ENCODE peak calls at places on chromosomes 11 and 22, in six cellular contexts. One of them, this sample, is unnamed.

GRCh38 chr11:1728281-1728680 is 22.1 kb downstream of the IFITM10 start:
- DNase-seq in GM12891: no peak
- DNase-seq in K562: no peak
- DNase-seq in H1: no peak
- DNase-seq in HepG2: no peak
- DNase-seq in GM12878: no peak
- DNase-seq in this sample: no peak

GRCh38 chr22:27327981-27328721 is 473.4 kb downstream of the MN1 start:
- DNase-seq in GM12891: no peak
- DNase-seq in K562: no peak
- DNase-seq in H1: peak
- DNase-seq in HepG2: no peak
- DNase-seq in GM12878: no peak
- DNase-seq in this sample: no peak

GRCh38 chr11:64186205-64187165 is 514 bp downstream of the STIP1 start:
- DNase-seq in GM12891: no peak
- DNase-seq in K562: no peak
- DNase-seq in H1: no peak
- DNase-seq in HepG2: no peak
- DNase-seq in GM12878: no peak
- DNase-seq in this sample: no peak

GRCh38 chr11:63558459-63559157 is 4.6 kb downstream of the PLAAT2 start:
- DNase-seq in GM12891: no peak
- DNase-seq in K562: no peak
- DNase-seq in H1: no peak
- DNase-seq in HepG2: no peak
- DNase-seq in GM12878: no peak
- DNase-seq in this sample: no peak

GRCh38 chr11:60378359-60378758 is at the start of gene MS4A7:
- DNase-seq in GM12891: peak
- DNase-seq in K562: no peak
- DNase-seq in H1: no peak
- DNase-seq in HepG2: no peak
- DNase-seq in GM12878: peak
- DNase-seq in this sample: peak

GRCh38 chr22:25497269-25497668 is 67.2 kb upstream of the GRK3 start:
- DNase-seq in GM12891: no peak
- DNase-seq in K562: peak
- DNase-seq in H1: no peak
- DNase-seq in HepG2: no peak
- DNase-seq in GM12878: no peak
- DNase-seq in this sample: no peak

GRCh38 chr22:21444701-21445436 is 22.3 kb upstream of the TMEM191C start:
- DNase-seq in GM12891: no peak
- DNase-seq in K562: no peak
- DNase-seq in H1: peak
- DNase-seq in HepG2: no peak
- DNase-seq in GM12878: no peak
- DNase-seq in this sample: no peak

GRCh38 chr22:35124674-35125219 is 58.8 kb downstream of the ISX start:
- DNase-seq in GM12891: no peak
- DNase-seq in K562: no peak
- DNase-seq in H1: no peak
- DNase-seq in HepG2: no peak
- DNase-seq in GM12878: no peak
- DNase-seq in this sample: no peak

GRCh38 chr22:35749808-35750207 is 32.1 kb downstream of the APOL5 start:
- DNase-seq in GM12891: no peak
- DNase-seq in K562: no peak
- DNase-seq in H1: no peak
- DNase-seq in HepG2: no peak
- DNase-seq in GM12878: peak
- DNase-seq in this sample: no peak

GRCh38 chr11:76785513-76785912 is 2.4 kb downstream of the TSKU start:
- DNase-seq in GM12891: no peak
- DNase-seq in K562: no peak
- DNase-seq in H1: no peak
- DNase-seq in HepG2: no peak
- DNase-seq in GM12878: no peak
- DNase-seq in this sample: no peak

GRCh38 chr11:76781861-76782500 is 1.2 kb upstream of the TSKU start:
- DNase-seq in GM12891: no peak
- DNase-seq in K562: no peak
- DNase-seq in H1: no peak
- DNase-seq in HepG2: peak
- DNase-seq in GM12878: no peak
- DNase-seq in this sample: no peak

GRCh38 chr11:76783294-76783900 is at the start of gene TSKU:
- DNase-seq in GM12891: peak
- DNase-seq in K562: no peak
- DNase-seq in H1: peak
- DNase-seq in HepG2: no peak
- DNase-seq in GM12878: no peak
- DNase-seq in this sample: no peak

GRCh38 chr11:76782526-76783293 is 446 bp upstream of the TSKU start:
- DNase-seq in GM12891: no peak
- DNase-seq in K562: peak
- DNase-seq in H1: no peak
- DNase-seq in HepG2: peak
- DNase-seq in GM12878: no peak
- DNase-seq in this sample: peak

DNA sequence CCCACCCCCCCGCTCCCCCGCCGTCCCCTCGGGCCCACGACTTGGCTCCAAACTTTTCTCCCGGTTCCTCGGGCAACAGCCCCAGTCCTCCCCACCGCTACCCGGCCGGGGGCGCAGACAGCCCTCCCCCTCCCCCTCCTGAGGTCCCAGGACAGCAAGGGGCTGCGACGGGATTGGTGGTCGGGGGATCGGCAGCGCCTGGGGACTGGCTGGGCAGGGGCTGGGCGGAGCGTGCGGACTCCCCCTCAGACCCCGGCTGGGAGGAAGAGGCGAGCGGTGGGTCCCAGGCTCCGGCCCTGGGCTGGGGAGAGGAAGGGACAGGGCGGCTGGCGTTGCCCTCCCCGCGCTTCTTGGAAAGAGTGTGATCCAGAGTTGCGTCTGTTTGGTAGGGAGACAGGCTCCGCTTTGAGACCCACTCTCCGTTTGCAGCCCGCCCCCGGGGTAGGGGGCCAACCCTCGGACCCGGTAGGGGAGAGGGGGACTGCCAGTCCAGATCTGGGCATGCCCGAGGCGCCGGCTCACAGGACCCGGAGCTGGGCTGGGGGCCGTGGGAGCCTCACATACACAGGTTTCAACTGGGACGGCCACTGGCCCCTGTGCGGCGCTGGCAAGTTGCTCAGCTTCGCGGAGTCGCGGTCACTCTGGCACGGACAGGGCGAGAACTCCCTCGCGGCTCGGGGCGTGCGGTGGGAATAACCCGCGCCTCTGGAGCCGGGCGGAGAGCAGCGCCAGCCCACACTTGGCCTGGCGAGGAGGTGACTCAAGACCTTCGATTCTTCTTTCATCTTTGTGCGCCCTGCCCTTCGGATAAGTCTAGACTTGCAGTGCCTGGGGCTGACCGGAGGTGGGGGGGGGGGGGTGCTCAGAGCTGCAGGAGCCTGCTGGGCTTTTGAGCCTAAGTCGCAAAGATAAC is 1.0 kb downstream of the TSKU start:
- DNase-seq in GM12891: no peak
- DNase-seq in K562: peak
- DNase-seq in H1: peak
- DNase-seq in HepG2: peak
- DNase-seq in GM12878: no peak
- DNase-seq in this sample: no peak
- TF ChIP-seq POLR2A in GM12891: no peak
- TF ChIP-seq POLR2A in K562: peak
- TF ChIP-seq POLR2A in H1: no peak
- TF ChIP-seq POLR2A in HepG2: peak
- TF ChIP-seq POLR2A in GM12878: no peak
- TF ChIP-seq POLR2A in this sample: no peak

GRCh38 chr11:44575962-44576361 is 10.5 kb downstream of the CD82 start:
- DNase-seq in GM12891: no peak
- DNase-seq in K562: no peak
- DNase-seq in H1: no peak
- DNase-seq in HepG2: no peak
- DNase-seq in GM12878: no peak
- DNase-seq in this sample: no peak
- TF ChIP-seq POLR2AphosphoS5 in GM12891: no peak
- TF ChIP-seq POLR2AphosphoS5 in K562: no peak
- TF ChIP-seq POLR2AphosphoS5 in H1: no peak
- TF ChIP-seq POLR2AphosphoS5 in HepG2: no peak
- TF ChIP-seq POLR2AphosphoS5 in GM12878: no peak
- TF ChIP-seq POLR2AphosphoS5 in this sample: no peak

GRCh38 chr11:123473941-123474668 is 44.0 kb downstream of the GRAMD1B start:
- DNase-seq in GM12891: no peak
- DNase-seq in K562: no peak
- DNase-seq in H1: no peak
- DNase-seq in HepG2: no peak
- DNase-seq in GM12878: no peak
- DNase-seq in this sample: no peak
- TF ChIP-seq TAF1 in GM12891: no peak
- TF ChIP-seq TAF1 in K562: no peak
- TF ChIP-seq TAF1 in H1: no peak
- TF ChIP-seq TAF1 in HepG2: no peak
- TF ChIP-seq TAF1 in GM12878: no peak
- TF ChIP-seq TAF1 in this sample: no peak

DNA sequence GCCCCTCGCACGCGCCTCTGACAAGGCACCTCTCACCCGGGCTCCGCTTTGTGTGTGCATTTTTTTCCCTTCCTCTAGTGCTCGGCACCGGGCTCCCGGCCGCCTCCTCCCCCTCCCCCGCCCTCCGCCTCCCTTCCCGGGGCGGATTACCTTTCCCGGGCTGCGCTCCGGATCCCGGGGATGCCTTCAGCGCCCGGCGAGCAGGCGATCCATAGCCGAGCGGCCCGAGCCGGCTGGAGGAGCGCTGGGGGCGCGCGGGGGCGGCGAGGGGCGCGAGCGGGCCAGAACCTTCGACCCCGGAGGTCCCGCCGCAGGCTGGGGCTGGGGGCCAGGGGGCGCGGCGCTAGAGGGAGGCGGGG is 282 bp downstream of the MPPED2 start:
- DNase-seq in GM12891: peak
- DNase-seq in K562: no peak
- DNase-seq in H1: no peak
- DNase-seq in HepG2: no peak
- DNase-seq in GM12878: no peak
- DNase-seq in this sample: no peak
- TF ChIP-seq POLR2A in GM12891: no peak
- TF ChIP-seq POLR2A in K562: no peak
- TF ChIP-seq POLR2A in H1: no peak
- TF ChIP-seq POLR2A in HepG2: no peak
- TF ChIP-seq POLR2A in GM12878: no peak
- TF ChIP-seq POLR2A in this sample: no peak

GRCh38 chr22:32920032-32920628 is 118.6 kb downstream of the TIMP3 start:
- DNase-seq in GM12891: no peak
- DNase-seq in K562: no peak
- DNase-seq in H1: no peak
- DNase-seq in HepG2: no peak
- DNase-seq in GM12878: no peak
- DNase-seq in this sample: no peak
- TF ChIP-seq POLR2AphosphoS5 in GM12891: no peak
- TF ChIP-seq POLR2AphosphoS5 in K562: no peak
- TF ChIP-seq POLR2AphosphoS5 in H1: no peak
- TF ChIP-seq POLR2AphosphoS5 in HepG2: no peak
- TF ChIP-seq POLR2AphosphoS5 in GM12878: no peak
- TF ChIP-seq POLR2AphosphoS5 in this sample: no peak